ENCODE peak calls at places on chromosomes 12 and 14, in ten cellular contexts. H, Q, L, P, T, Y, R, N, K and W are unnamed samples.

GRCh38 chr12:117243488-117243887 is 53.2 kb upstream of the FBXO21 start:
- DNase-seq in Q (no peak), R (no peak), L (no peak), P (no peak), K (no peak), T (no peak), N (no peak), Y (no peak), H (no peak), W (no peak)

GRCh38 chr14:21654215-21654614 is 580 bp downstream of the OR4E2 start:
- DNase-seq in K (no peak), P (no peak), Y (no peak), L (no peak), N (no peak), Q (no peak), H (no peak), R (no peak), T (no peak), W (no peak)

GRCh38 chr12:96416033-96416790 is 16.0 kb upstream of the CDK17 start:
- DNase-seq in T (no peak), Q (no peak), Y (no peak), H (no peak), L (no peak), R (no peak), N (no peak), P (no peak), K (no peak), W (no peak)

GRCh38 chr14:74459289-74459946 is 33.4 kb upstream of the SYNDIG1L start:
- DNase-seq in Y (no peak), N (peak; percentile 69), R (no peak), Q (peak; percentile 3), H (peak; percentile 47), P (no peak), L (peak; percentile 71), T (no peak), K (no peak), W (peak; percentile 31)

GRCh38 chr12:111413442-111414086 is 7.8 kb downstream of the SH2B3 start:
- DNase-seq in H (no peak), K (no peak), L (no peak), N (no peak), R (no peak), T (no peak), Y (no peak), Q (no peak), P (no peak), W (peak; percentile 46)

GRCh38 chr14:57617510-57617909 is 123.9 kb upstream of the CCDC198 start:
- DNase-seq in R (no peak), L (no peak), K (no peak), Y (no peak), N (no peak), P (no peak), H (peak; percentile 17), Q (no peak), T (no peak), W (no peak)

GRCh38 chr12:95574799-95575452 is 23.6 kb upstream of the USP44 start:
- DNase-seq in L (peak; percentile 49), Y (no peak), H (peak; percentile 56), K (peak; percentile 49), P (no peak), R (no peak), N (peak; percentile 46), Q (no peak), T (peak; percentile 0), W (no peak)

GRCh38 chr12:124640096-124640495 is 72.7 kb upstream of the NCOR2 start:
- DNase-seq in Q (no peak), K (no peak), T (no peak), Y (no peak), L (no peak), R (no peak), N (no peak), P (no peak), H (no peak), W (no peak)

GRCh38 chr14:36771256-36771655 is 109.6 kb downstream of the PAX9 start:
- DNase-seq in Y (peak; percentile 92), L (no peak), K (no peak), T (no peak), P (no peak), H (peak; percentile 23), N (no peak), R (no peak), Q (no peak), W (no peak)

GRCh38 chr14:41549821-41550597 is 56.7 kb upstream of the LRFN5 start:
- DNase-seq in Y (no peak), N (no peak), L (no peak), H (peak; percentile 23), P (no peak), R (no peak), K (no peak), T (no peak), Q (no peak), W (no peak)

GRCh38 chr14:74891870-74892269 is 10.2 kb downstream of the DLST start:
- DNase-seq in H (no peak), P (no peak), L (no peak), Q (no peak), T (no peak), K (no peak), N (no peak), Y (no peak), R (no peak), W (no peak)

GRCh38 chr14:58912287-58912686 is 274.5 kb downstream of the DACT1 start:
- DNase-seq in K (no peak), Q (no peak), N (no peak), R (no peak), H (no peak), P (no peak), L (no peak), Y (no peak), T (no peak), W (no peak)

GRCh38 chr14:65206078-65206447 is 103.7 kb upstream of the MAX start:
- DNase-seq in N (no peak), L (no peak), Q (no peak), T (no peak), K (no peak), R (no peak), H (no peak), P (no peak), Y (no peak), W (no peak)

GRCh38 chr12:8145754-8146415 is 10.9 kb upstream of the ZNF705A start:
- DNase-seq in K (no peak), T (peak; percentile 69), H (peak; percentile 44), P (peak; percentile 58), Y (peak; percentile 1), N (no peak), R (no peak), L (peak; percentile 65), Q (no peak), W (peak; percentile 18)